ENCODE peak calls at places on chromosome 4, in eight cellular contexts. M is prostate gland, Q is fibroblast of lung, B is lower lobe of right lung, R is PC-9, A is Caco-2, W is brain microvascular endothelial cell, V is Peyer's patch. J is an unnamed sample. For H3K27me3, the result is how much of the 10 kb centered on the place peaks cover.

GRCh38 chr4:3701271-3702083 is 64.7 kb upstream of the ADRA2C start:
- DNase-seq in M (no peak), Q (no peak), B (peak), R (no peak), A (no peak), W (no peak), V (no peak), J (no peak)

GRCh38 chr4:152369203-152369902 is 166.5 kb downstream of the FBXW7 start:
- DNase-seq in M (no peak), Q (no peak), B (no peak), R (no peak), A (no peak), W (no peak), V (no peak), J (no peak)

GRCh38 chr4:8427761-8428287 is 12.7 kb downstream of the ACOX3 start:
- DNase-seq in M (no peak), Q (peak), B (no peak), R (no peak), A (peak), W (peak), V (no peak), J (no peak)

GRCh38 chr4:90857081-90857820 is 730.1 kb downstream of the CCSER1 start:
- DNase-seq in M (no peak), Q (no peak), B (no peak), R (no peak), A (no peak), W (no peak), V (no peak), J (no peak)

GRCh38 chr4:58042176-58042575 is 932.0 kb upstream of the IGFBP7 start:
- DNase-seq in M (no peak), Q (no peak), B (no peak), R (no peak), A (no peak), W (no peak), V (no peak), J (no peak)

GRCh38 chr4:38781854-38782261 is 932 bp downstream of the TLR10 start:
- DNase-seq in M (no peak), Q (no peak), B (no peak), R (no peak), A (no peak), W (no peak), V (no peak), J (no peak)

GRCh38 chr4:138851626-138852443 is 163.7 kb upstream of the NOCT start:
- DNase-seq in M (no peak), Q (peak), B (no peak), R (no peak), A (no peak), W (no peak), V (no peak), J (no peak)

GRCh38 chr4:22190855-22191254 is 242.3 kb upstream of the KCNIP4 start:
- DNase-seq in M (no peak), Q (peak), B (no peak), R (no peak), A (no peak), W (peak), V (no peak), J (peak)

GRCh38 chr4:115159141-115159540 is 45.7 kb upstream of the NDST4 start:
- DNase-seq in M (no peak), Q (peak), B (no peak), R (no peak), A (no peak), W (no peak), V (no peak), J (no peak)

GRCh38 chr4:101348367-101348827 is 1.1 kb upstream of the PPP3CA start:
- DNase-seq in M (no peak), Q (no peak), B (no peak), R (no peak), A (peak), W (no peak), V (no peak), J (no peak)

GRCh38 chr4:76271248-76271647 is 19.7 kb downstream of the FAM47E start:
- DNase-seq in M (no peak), Q (no peak), B (no peak), R (no peak), A (no peak), W (no peak), V (no peak), J (no peak)

GRCh38 chr4:84582988-84583870 is at the start of gene CDS1:
- DNase-seq in M (peak), Q (no peak), B (peak), R (no peak), A (peak), W (no peak), V (peak), J (no peak)

GRCh38 chr4:620851-621261 is 4.5 kb upstream of the PDE6B start:
- DNase-seq in M (no peak), Q (no peak), B (no peak), R (no peak), A (no peak), W (no peak), V (peak), J (no peak)

GRCh38 chr4:7335363-7336066 is 99.2 kb downstream of the PSAPL1 start:
- DNase-seq in M (peak), Q (no peak), B (peak), R (peak), A (peak), W (no peak), V (peak), J (no peak)

GRCh38 chr4:3660086-3660927 is 105.9 kb upstream of the ADRA2C start:
- DNase-seq in M (no peak), Q (no peak), B (no peak), R (no peak), A (no peak), W (no peak), V (no peak), J (no peak)

GRCh38 chr4:8293131-8293975 is 23.8 kb downstream of the HTRA3 start:
- DNase-seq in M (no peak), Q (no peak), B (peak), R (no peak), A (no peak), W (no peak), V (no peak), J (no peak)

GRCh38 chr4:66590488-66591215 is 920.4 kb upstream of the EPHA5 start:
- DNase-seq in M (no peak), Q (peak), B (no peak), R (no peak), A (no peak), W (no peak), V (no peak), J (no peak)
- H3K27me3 ChIP-seq in M (under half), Q (under half), B (under half), R (under half), A (under half), W (under half), V (under half), J (under half)

GRCh38 chr4:41174444-41174843 is 39.9 kb downstream of the APBB2 start:
- DNase-seq in M (no peak), Q (peak), B (no peak), R (no peak), A (no peak), W (no peak), V (no peak), J (no peak)

GRCh38 chr4:41179086-41179374 is 35.3 kb downstream of the APBB2 start:
- DNase-seq in M (no peak), Q (no peak), B (no peak), R (no peak), A (no peak), W (no peak), V (no peak), J (no peak)

GRCh38 chr4:41176357-41176756 is 38.0 kb downstream of the APBB2 start:
- DNase-seq in M (no peak), Q (peak), B (no peak), R (no peak), A (no peak), W (peak), V (no peak), J (no peak)

GRCh38 chr4:41178372-41179085 is 35.8 kb downstream of the APBB2 start:
- DNase-seq in M (no peak), Q (peak), B (no peak), R (no peak), A (no peak), W (peak), V (no peak), J (no peak)

DNA sequence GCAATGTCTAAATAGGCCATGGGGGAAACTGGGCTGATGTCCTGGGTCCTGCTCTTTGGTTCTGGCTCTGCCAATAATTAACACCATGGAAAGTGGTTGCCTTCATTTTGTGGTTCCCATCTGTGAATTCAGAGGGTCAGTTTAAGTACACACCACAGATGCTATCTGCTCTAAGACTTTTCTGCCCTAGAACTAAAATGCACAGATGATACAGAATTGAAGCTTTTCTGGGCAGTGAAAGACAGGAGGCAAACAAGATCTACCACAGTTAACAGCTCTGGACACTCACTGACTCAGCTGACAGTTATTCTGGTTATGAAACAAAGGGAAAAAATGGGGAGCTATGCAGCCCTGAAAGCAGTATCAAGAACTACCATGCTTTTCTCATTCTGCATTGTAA is 37.3 kb downstream of the APBB2 start:
- DNase-seq in M (no peak), Q (peak), B (no peak), R (peak), A (peak), W (peak), V (no peak), J (no peak)
- TF ChIP-seq CTCF in M (no peak), Q (peak), B (no peak), R (peak), A (no peak), W (peak), V (no peak), J (peak)

DNA sequence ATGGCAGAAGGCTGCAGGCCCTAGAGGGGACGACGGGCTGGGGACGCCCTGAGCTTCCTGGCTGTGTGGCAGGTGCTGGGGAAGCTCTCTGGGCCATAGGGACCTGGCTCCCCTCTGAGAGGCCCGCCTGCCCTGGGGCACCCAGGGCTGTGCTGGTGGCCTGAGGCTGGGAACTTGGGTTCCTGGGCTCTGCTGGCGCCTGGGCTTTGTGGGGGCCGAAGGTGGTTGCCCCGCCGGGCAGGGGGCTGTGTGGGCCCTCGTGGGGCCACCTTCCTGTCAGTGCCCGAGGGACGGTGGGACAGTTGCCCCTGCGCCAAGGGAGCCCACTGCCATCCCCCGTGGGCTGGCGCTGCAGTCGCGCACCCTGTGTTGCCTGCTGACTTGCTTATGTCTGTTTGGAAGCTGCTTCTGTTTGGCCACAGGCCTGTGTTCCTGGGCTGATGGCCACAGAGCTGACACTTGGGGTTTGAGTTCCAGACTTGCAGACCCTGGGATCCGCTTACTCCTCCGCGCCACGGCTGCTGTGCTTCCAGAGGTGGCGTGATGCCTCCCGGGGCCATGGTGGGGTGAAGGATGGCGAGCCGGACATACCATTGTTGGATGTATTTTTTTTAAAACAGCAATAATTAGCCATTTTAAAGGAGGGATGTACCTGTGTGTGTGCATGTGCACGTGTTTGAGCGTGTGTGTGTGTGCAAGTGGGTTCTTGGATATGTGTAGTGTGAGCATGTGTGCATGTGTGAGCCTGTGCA is 8.5 kb downstream of the NAT8L start:
- DNase-seq in M (no peak), Q (no peak), B (peak), R (no peak), A (no peak), W (no peak), V (no peak), J (no peak)
- H3K27me3 ChIP-seq in M (under half), Q (under half), B (under half), R (under half), A (under half), W (under half), V (under half), J (under half)

GRCh38 chr4:140152015-140152703 is 1.8 kb downstream of the MAML3 start:
- DNase-seq in M (peak), Q (no peak), B (peak), R (no peak), A (no peak), W (no peak), V (peak), J (no peak)
- TF ChIP-seq CTCF in M (peak), Q (no peak), B (peak), R (no peak), A (peak), W (peak), V (no peak), J (peak)

GRCh38 chr4:188657365-188657764 is 518.1 kb downstream of the TRIML1 start:
- DNase-seq in M (no peak), Q (no peak), B (no peak), R (no peak), A (no peak), W (no peak), V (no peak), J (no peak)

GRCh38 chr4:188663369-188663768 is 524.1 kb downstream of the TRIML1 start:
- DNase-seq in M (no peak), Q (no peak), B (no peak), R (no peak), A (no peak), W (no peak), V (no peak), J (no peak)

GRCh38 chr4:188660796-188661195 is 521.6 kb downstream of the TRIML1 start:
- DNase-seq in M (no peak), Q (no peak), B (no peak), R (no peak), A (no peak), W (no peak), V (no peak), J (no peak)

GRCh38 chr4:188661502-188661901 is 522.3 kb downstream of the TRIML1 start:
- DNase-seq in M (no peak), Q (no peak), B (no peak), R (no peak), A (no peak), W (no peak), V (no peak), J (no peak)

GRCh38 chr4:188658958-188659522 is 519.8 kb downstream of the TRIML1 start:
- DNase-seq in M (no peak), Q (no peak), B (no peak), R (no peak), A (no peak), W (no peak), V (no peak), J (no peak)
- H3K27me3 ChIP-seq in M (under half), Q (under half), B (under half), R (under half), A (under half), W (under half), V (under half), J (under half)

GRCh38 chr4:102422843-102423242 is 77.6 kb upstream of the SLC39A8 start:
- DNase-seq in M (no peak), Q (no peak), B (no peak), R (no peak), A (no peak), W (no peak), V (no peak), J (no peak)

GRCh38 chr4:102423375-102423774 is 77.8 kb upstream of the NFKB1 start:
- DNase-seq in M (no peak), Q (no peak), B (no peak), R (no peak), A (no peak), W (no peak), V (no peak), J (no peak)

GRCh38 chr4:102416765-102417164 is 71.5 kb upstream of the SLC39A8 start:
- DNase-seq in M (no peak), Q (no peak), B (no peak), R (no peak), A (no peak), W (no peak), V (no peak), J (no peak)

GRCh38 chr4:102420563-102421221 is 75.4 kb upstream of the SLC39A8 start:
- DNase-seq in M (no peak), Q (no peak), B (no peak), R (no peak), A (no peak), W (no peak), V (no peak), J (no peak)
- TF ChIP-seq CTCF in M (no peak), Q (no peak), B (peak), R (peak), A (no peak), W (no peak), V (no peak), J (peak)

DNA sequence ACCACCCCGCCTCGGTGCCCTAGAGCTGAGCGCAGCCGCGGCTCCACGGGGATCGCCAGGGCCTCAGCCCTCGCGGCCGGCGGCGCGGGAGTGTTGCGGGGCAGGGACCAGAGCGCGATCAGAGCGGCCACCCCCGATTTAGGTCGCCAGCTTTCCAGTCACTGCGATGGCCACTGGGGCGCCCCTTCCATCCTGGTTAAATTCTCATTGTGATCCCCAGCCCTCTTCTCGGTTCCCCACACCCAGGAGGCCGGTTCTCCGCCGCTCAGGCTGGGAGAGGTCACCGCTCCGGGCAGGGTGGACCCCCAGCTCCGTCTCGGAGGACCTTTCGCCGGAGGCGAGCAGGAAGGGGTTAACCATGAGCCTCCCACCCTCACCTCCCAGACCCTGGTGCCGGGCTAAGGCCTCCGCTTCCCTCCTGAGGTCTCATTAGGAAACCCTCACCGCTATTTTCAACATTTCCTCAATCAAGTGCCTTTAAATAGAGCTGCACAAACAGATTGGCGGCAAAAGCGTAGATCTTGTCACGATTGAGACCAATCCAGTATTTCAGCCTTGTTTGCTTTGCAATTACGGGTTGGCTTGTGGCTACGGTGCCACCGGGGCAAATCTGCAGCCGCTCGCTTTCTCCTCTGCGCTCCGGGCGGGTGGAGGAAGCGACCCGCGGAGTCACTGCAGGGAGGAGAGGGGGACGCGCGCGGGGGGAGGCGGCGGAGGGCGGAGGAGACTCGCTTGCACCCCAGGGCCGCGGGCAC is 8.3 kb upstream of the HAND2 start:
- DNase-seq in M (no peak), Q (no peak), B (no peak), R (no peak), A (no peak), W (no peak), V (no peak), J (no peak)
- H3K27me3 ChIP-seq in M (under half), Q (half or more), B (half or more), R (under half), A (under half), W (half or more), V (under half), J (half or more)

GRCh38 chr4:173524218-173525117 is 5.6 kb downstream of the HAND2 start:
- DNase-seq in M (no peak), Q (no peak), B (no peak), R (no peak), A (no peak), W (no peak), V (no peak), J (no peak)

GRCh38 chr4:173521474-173522159 is 8.4 kb downstream of the HAND2 start:
- DNase-seq in M (no peak), Q (no peak), B (no peak), R (no peak), A (no peak), W (no peak), V (no peak), J (no peak)

GRCh38 chr4:173522874-173523395 is 7.1 kb downstream of the HAND2 start:
- DNase-seq in M (no peak), Q (no peak), B (no peak), R (no peak), A (no peak), W (no peak), V (no peak), J (no peak)

GRCh38 chr4:173520921-173521473 is 9.0 kb downstream of the HAND2 start:
- DNase-seq in M (no peak), Q (no peak), B (no peak), R (no peak), A (no peak), W (no peak), V (no peak), J (no peak)

GRCh38 chr4:173522160-173522873 is 7.7 kb downstream of the HAND2 start:
- DNase-seq in M (no peak), Q (peak), B (no peak), R (no peak), A (no peak), W (peak), V (peak), J (peak)
- TF ChIP-seq CTCF in M (no peak), Q (no peak), B (no peak), R (no peak), A (no peak), W (peak), V (no peak), J (peak)